ENCODE peak calls at places on chromosomes 3 and 15, in four cellular contexts. E is K562, S is small intestine, I is aorta. A is an unnamed sample. For H3K4me1, H3K9me3 and H3K36me3, the result is how much of the 10 kb centered on the place peaks cover.

GRCh38 chr15:101295607-101296225 is 668 bp upstream of the SNRPA1 start:
- DNase-seq in E (no peak), S (peak), I (no peak), A (peak)

GRCh38 chr3:147701195-147701594 is 292.0 kb downstream of the ZIC1 start:
- DNase-seq in E (no peak), S (no peak), I (no peak), A (no peak)

GRCh38 chr15:22262613-22263020 is 182.3 kb downstream of the OR4M2 start:
- DNase-seq in E (no peak), S (peak), I (peak), A (no peak)

GRCh38 chr3:1191061-1191460 is 98.2 kb downstream of the CNTN6 start:
- DNase-seq in E (no peak), S (no peak), I (no peak), A (no peak)

GRCh38 chr3:102161362-102162006 is 273.3 kb upstream of the ZPLD1 start:
- DNase-seq in E (no peak), S (no peak), I (no peak), A (no peak)

GRCh38 chr3:80767599-80767998 is 993.8 kb downstream of the GBE1 start:
- DNase-seq in E (no peak), S (peak), I (no peak), A (peak)

GRCh38 chr3:196643201-196643749 is 3.8 kb downstream of the NRROS start:
- DNase-seq in E (no peak), S (no peak), I (no peak), A (no peak)

GRCh38 chr3:150736903-150737832 is 25.8 kb downstream of the SIAH2 start:
- DNase-seq in E (no peak), S (peak), I (no peak), A (peak)

GRCh38 chr3:155995525-155996370 is 124.6 kb upstream of the KCNAB1 start:
- DNase-seq in E (peak), S (peak), I (no peak), A (peak)

GRCh38 chr3:64057231-64057630 is 33.9 kb upstream of the PSMD6 start:
- DNase-seq in E (no peak), S (no peak), I (no peak), A (no peak)

GRCh38 chr15:23642413-23643044 is 5.1 kb downstream of the MAGEL2 start:
- DNase-seq in E (peak), S (peak), I (no peak), A (peak)

GRCh38 chr15:83698294-83698693 is 44.4 kb downstream of the ADAMTSL3 start:
- DNase-seq in E (no peak), S (peak), I (peak), A (peak)

GRCh38 chr15:77507151-77507847 is 86.6 kb downstream of the HMG20A start:
- DNase-seq in E (no peak), S (peak), I (no peak), A (peak)

GRCh38 chr3:44501971-44502370 is 24.5 kb upstream of the ZNF445 start:
- DNase-seq in E (no peak), S (no peak), I (no peak), A (no peak)

GRCh38 chr3:98980915-98981596 is 79.6 kb upstream of the DCBLD2 start:
- DNase-seq in E (no peak), S (no peak), I (no peak), A (no peak)

GRCh38 chr3:58416191-58416590 is 17.4 kb downstream of the PDHB start:
- DNase-seq in E (no peak), S (no peak), I (no peak), A (no peak)

GRCh38 chr15:85598718-85599398 is 195.9 kb downstream of the KLHL25 start:
- DNase-seq in E (no peak), S (no peak), I (no peak), A (peak)

DNA sequence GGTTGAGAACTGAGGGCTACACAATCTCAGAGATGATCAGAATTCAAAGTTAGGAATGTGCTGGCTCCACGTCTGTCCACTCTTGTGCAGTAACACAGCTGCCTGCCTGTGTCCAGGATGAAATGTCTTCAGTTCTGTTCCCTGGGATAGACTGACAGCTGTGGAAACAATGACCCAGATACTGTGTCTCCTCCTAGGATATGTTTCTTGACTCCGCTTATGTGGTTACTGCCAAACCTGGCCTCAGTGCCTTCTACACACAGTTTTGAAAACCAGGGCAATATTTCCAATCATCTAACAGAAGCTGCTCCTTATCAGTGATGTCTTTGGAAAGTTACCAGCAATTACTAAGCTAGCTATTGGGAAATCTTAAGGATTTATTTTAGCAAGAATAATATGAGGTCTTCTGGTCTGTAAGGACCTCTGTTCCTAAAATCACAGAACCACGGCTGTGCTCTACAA is 67.6 kb downstream of the NOX5 start:
- DNase-seq in E (no peak), S (no peak), I (no peak), A (no peak)
- H3K4me1 ChIP-seq in E (under half), S (under half), I (under half), A (under half)

DNA sequence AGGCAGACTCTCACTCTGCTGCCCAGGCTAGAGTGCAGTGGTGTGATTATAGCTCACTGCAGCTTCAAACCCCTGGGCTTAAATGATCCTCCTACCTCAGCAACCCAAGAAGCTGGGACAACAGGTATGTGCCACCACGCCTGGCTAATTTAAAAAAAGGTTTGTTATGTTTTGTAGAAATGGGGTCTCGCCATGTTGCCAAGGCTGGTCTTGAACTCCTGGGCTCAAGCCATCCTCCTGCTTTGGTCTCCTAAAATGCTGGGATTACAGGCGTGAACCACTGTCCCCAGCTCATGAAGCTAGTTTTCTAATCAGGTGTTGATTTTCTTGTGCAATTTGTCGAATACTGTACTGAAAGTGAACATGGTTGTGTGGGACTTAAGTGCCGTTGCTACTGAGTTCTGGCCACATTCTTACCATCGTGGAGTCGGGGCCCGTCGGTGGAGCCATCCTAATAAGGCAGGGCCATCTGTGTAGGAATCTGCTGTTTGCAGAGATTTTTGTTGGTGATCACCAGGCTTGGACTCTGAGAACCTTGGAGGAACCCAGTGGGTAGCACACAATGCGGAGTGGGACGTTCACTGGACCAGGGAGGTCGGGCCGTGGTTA is 193.2 kb downstream of the GOLGA6L6 start:
- DNase-seq in E (no peak), S (no peak), I (peak), A (no peak)
- H3K9me3 ChIP-seq in E (under half), S (under half), I (under half), A (under half)

DNA sequence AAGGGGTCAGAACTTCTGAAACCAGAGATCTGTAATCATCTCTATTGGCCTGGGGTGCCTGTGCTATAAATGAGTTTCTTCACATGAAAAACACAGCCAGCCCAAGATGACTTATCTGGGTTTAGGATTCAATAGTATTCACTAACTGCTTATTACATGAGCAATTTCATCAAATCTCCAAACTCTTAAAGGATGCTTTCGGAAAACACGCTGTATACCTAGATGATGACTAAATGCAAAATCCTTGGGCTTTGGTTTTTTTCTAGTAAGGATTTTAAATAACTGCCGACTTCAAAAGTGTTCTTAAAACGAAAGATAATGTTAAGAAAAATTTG is 18.4 kb downstream of the TMEM43 start:
- DNase-seq in E (no peak), S (no peak), I (no peak), A (no peak)
- H3K36me3 ChIP-seq in E (half or more), S (under half), I (under half), A (under half)

DNA sequence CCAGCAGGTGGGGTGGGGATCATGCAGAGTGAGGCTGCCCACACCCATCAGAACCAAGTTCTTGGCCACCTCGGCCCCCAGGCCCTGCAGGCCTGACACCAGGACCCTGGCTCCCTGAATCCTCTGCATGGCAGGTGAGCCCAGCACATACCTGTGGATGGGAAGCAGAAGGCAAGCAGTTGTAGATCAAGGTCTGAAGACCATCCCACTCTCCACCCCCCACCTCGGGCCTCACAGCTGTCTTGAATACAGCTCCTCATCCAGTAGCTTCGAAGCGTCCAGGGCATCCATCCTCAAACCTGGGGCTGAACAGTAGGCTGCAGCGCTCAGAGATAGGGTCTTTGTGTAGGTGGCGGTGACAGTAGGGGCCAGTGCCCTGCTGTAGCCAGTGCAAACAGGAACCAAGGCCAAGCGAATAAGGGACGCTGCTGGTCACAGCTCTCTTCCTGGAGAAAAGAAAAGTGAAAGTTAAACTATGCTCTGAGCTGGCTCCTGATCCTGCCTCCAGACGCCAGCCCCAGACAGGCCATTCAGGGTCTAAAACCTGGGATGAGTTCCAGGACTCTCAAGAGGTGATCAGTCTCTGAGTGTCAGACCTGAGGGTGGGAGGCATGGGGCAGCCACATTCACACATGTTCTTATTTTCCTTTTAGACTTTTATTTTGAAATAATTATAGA is at the start of gene UBA7:
- DNase-seq in E (no peak), S (peak), I (no peak), A (peak)
- H3K4me1 ChIP-seq in E (under half), S (under half), I (under half), A (under half)

GRCh38 chr3:13818919-13819318 is 61.0 kb downstream of the WNT7A start:
- DNase-seq in E (peak), S (no peak), I (peak), A (no peak)
- H3K9me3 ChIP-seq in E (under half), S (under half), I (under half), A (under half)

A was measured in cardiac muscle cell.